ENCODE peak calls at places on chromosomes 5 and 9, in six cellular contexts. A, H, G, O, K and C are unnamed samples.

GRCh38 chr9:15543033-15543791 is 9.6 kb upstream of the CCDC171 start:
- DNase-seq in O (no peak), K (no peak), A (no peak), H (no peak), G (no peak), C (no peak)

GRCh38 chr5:137995747-137996123 is 37.1 kb downstream of the FAM13B start:
- DNase-seq in H (no peak), G (no peak), O (no peak), K (no peak), A (no peak), C (no peak)

GRCh38 chr5:102622244-102622643 is 123.4 kb upstream of the SLCO6A1 start:
- DNase-seq in A (no peak), O (no peak), H (no peak), K (no peak), G (no peak), C (no peak)

GRCh38 chr5:10511741-10512640 is 51.9 kb upstream of the ANKRD33B start:
- DNase-seq in O (no peak), G (no peak), A (no peak), K (no peak), H (no peak), C (no peak)

GRCh38 chr5:137488516-137488915 is 10.6 kb downstream of the SPOCK1 start:
- DNase-seq in K (no peak), O (no peak), G (no peak), H (no peak), A (no peak), C (no peak)

GRCh38 chr5:173323121-173323798 is 5.0 kb downstream of the STC2 start:
- DNase-seq in O (no peak), G (no peak), A (no peak), K (no peak), H (no peak), C (no peak)

GRCh38 chr5:53303105-53303504 is 177.3 kb upstream of the FST start:
- DNase-seq in K (no peak), H (peak; percentile 72), G (no peak), A (no peak), O (peak; percentile 96), C (no peak)

GRCh38 chr9:132994410-132995120 is 16.1 kb downstream of the GFI1B start:
- DNase-seq in O (peak; percentile 57), H (no peak), K (peak; percentile 31), G (peak; percentile 36), A (peak; percentile 63), C (no peak)

GRCh38 chr9:123267481-123268239 is 726 bp downstream of the STRBP start:
- DNase-seq in O (peak; percentile 29), G (peak; percentile 33), A (peak; percentile 30), K (peak; percentile 5), H (no peak), C (no peak)

GRCh38 chr9:137304383-137305059 is 2.5 kb upstream of the NRARP start:
- DNase-seq in G (no peak), H (no peak), O (no peak), A (no peak), K (no peak), C (peak; percentile 12)
- TF ChIP-seq CTCF in G (no peak), H (peak; percentile 8), O (peak; percentile 26), A (no peak), K (no peak), C (peak; percentile 32)

DNA sequence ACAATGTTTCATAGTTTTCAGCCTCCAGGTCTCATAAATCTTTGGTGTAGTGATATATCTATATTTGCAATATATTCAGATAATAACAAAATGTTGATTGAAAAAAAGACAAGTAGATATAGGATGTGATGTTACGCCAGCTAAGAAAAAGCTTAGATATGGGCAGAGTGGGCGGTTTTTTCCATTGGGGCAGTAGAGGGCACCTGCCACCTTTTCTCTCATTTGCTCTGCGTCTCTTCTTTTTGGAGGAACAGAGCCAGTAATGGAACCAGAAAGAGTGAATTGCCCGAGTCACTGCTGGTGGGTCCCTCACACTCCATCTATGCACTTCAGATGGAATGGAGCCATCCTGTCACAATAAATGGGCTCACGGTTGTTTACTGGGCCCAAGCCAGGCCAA is 62.1 kb upstream of the FANCC start:
- DNase-seq in O (no peak), G (no peak), H (no peak), K (peak; percentile 15), A (no peak), C (no peak)
- TF ChIP-seq CTCF in O (no peak), G (no peak), H (no peak), K (peak; percentile 3), A (no peak), C (no peak)

GRCh38 chr5:108260858-108261170 is 121.1 kb downstream of the FBXL17 start:
- DNase-seq in O (no peak), G (no peak), A (no peak), K (no peak), H (no peak), C (no peak)
- TF ChIP-seq CTCF in O (peak; percentile 72), G (no peak), A (no peak), K (no peak), H (no peak), C (no peak)

DNA sequence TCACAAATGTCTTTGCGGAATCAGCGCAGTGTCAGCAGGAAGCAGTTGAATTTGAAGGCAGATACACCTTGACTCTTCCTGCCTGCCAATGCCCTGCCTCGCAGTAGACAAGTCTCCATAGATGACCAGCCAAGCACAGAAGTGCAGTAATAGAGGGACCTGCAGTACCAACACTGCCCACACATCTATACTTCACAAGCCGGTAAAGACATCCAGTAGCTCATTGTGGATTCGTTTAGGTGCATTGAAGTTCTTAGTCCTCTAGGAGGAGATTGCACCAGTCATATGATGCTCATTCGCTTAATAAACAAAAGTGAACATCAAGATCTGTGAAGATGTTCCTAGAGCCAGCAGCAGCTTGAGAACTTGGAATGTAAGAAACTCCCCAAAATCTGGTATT is 7.1 kb upstream of the IFNA2 start:
- DNase-seq in O (no peak), K (peak; percentile 68), H (peak; percentile 2), A (no peak), G (no peak), C (no peak)
- TF ChIP-seq CTCF in O (no peak), K (peak; percentile 24), H (peak; percentile 31), A (no peak), G (peak; percentile 14), C (peak; percentile 51)